ENCODE peak calls at places on chromosomes 12 and 14, in five cellular contexts. K is kidney, B is Peyer's patch, W is ovary, V is tibial nerve. G is an unnamed sample. For H3K4me1, the result is how much of the 10 kb centered on the place peaks cover.

GRCh38 chr12:57461326-57461903 is 1.8 kb downstream of the GLI1 start:
- DNase-seq in B (peak), K (peak), V (peak), W (peak), G (no peak)

GRCh38 chr14:103839569-103839968 is 7.8 kb downstream of the PPP1R13B start:
- DNase-seq in V (no peak), W (no peak), K (no peak), B (no peak), G (no peak)

GRCh38 chr14:74488788-74489397 is 4.2 kb downstream of the NPC2 start:
- DNase-seq in W (no peak), V (no peak), K (no peak), B (no peak), G (no peak)

GRCh38 chr14:90891326-90891725 is 75.1 kb upstream of the TTC7B start:
- DNase-seq in K (no peak), B (no peak), V (no peak), W (no peak), G (no peak)

GRCh38 chr12:125218952-125219351 is 153.7 kb downstream of the AACS start:
- DNase-seq in B (no peak), V (no peak), K (no peak), W (no peak), G (no peak)

GRCh38 chr14:68487805-68488590 is 304.9 kb downstream of the ZFP36L1 start:
- DNase-seq in W (no peak), K (no peak), B (no peak), V (no peak), G (no peak)

GRCh38 chr12:113242018-113242418 is 20.8 kb downstream of the TPCN1 start:
- DNase-seq in V (no peak), K (peak), W (no peak), B (peak), G (peak)

GRCh38 chr12:104827587-104827986 is 130.5 kb downstream of the SLC41A2 start:
- DNase-seq in B (no peak), W (no peak), K (no peak), V (no peak), G (no peak)

GRCh38 chr12:125512541-125513298 is 447.5 kb downstream of the AACS start:
- DNase-seq in V (no peak), K (no peak), W (no peak), B (no peak), G (no peak)

GRCh38 chr14:42224053-42224888 is 617.6 kb downstream of the LRFN5 start:
- DNase-seq in B (peak), V (peak), K (no peak), W (peak), G (peak)

GRCh38 chr14:105010106-105010505 is 10.8 kb downstream of the CDCA4 start:
- DNase-seq in K (no peak), W (no peak), B (no peak), V (no peak), G (no peak)

GRCh38 chr14:105012171-105012985 is 8.5 kb downstream of the CDCA4 start:
- DNase-seq in B (peak), W (no peak), K (no peak), V (no peak), G (no peak)

GRCh38 chr14:105010891-105011291 is 10.0 kb downstream of the CDCA4 start:
- DNase-seq in K (no peak), W (no peak), V (no peak), B (no peak), G (no peak)

GRCh38 chr14:105013150-105013787 is 7.6 kb downstream of the CDCA4 start:
- DNase-seq in V (no peak), W (no peak), B (no peak), K (no peak), G (no peak)

GRCh38 chr14:105011312-105011990 is 9.4 kb downstream of the CDCA4 start:
- DNase-seq in K (no peak), W (no peak), B (no peak), V (no peak), G (no peak)
- H3K27ac ChIP-seq in K (no peak), W (no peak), B (no peak), V (no peak), G (no peak)

GRCh38 chr12:6553051-6553868 is 2.6 kb downstream of the IFFO1 start:
- DNase-seq in W (no peak), V (peak), K (peak), B (no peak), G (no peak)
- H3K4me1 ChIP-seq in W (under half), V (half or more), K (under half), B (under half), G (under half)

GRCh38 chr14:24187538-24187915 is 1.1 kb downstream of the IPO4 start:
- DNase-seq in B (no peak), K (no peak), V (no peak), W (no peak), G (no peak)
- H3K4me3 ChIP-seq in B (peak), K (peak), V (peak), W (no peak), G (no peak)

GRCh38 chr12:64729909-64730584 is 29.2 kb downstream of the GNS start:
- DNase-seq in W (no peak), B (no peak), V (no peak), K (no peak), G (no peak)
- H3K27ac ChIP-seq in W (no peak), B (no peak), V (no peak), K (peak), G (no peak)

GRCh38 chr14:105483300-105484068 is 3.2 kb upstream of the CRIP1 start:
- DNase-seq in K (no peak), V (no peak), B (no peak), W (no peak), G (no peak)
- H3K4me1 ChIP-seq in K (under half), V (half or more), B (under half), W (under half), G (under half)

GRCh38 chr12:121062391-121063045 is 23.5 kb upstream of the OASL start:
- DNase-seq in W (no peak), V (no peak), K (no peak), B (no peak), G (no peak)

GRCh38 chr12:121057794-121058193 is 18.7 kb upstream of the OASL start:
- DNase-seq in V (no peak), W (no peak), K (no peak), B (no peak), G (no peak)

GRCh38 chr12:121060149-121061001 is 21.3 kb upstream of the OASL start:
- DNase-seq in K (no peak), B (peak), V (no peak), W (peak), G (no peak)

GRCh38 chr12:121061831-121062230 is 22.8 kb upstream of the OASL start:
- DNase-seq in V (no peak), K (no peak), W (no peak), B (no peak), G (no peak)

DNA sequence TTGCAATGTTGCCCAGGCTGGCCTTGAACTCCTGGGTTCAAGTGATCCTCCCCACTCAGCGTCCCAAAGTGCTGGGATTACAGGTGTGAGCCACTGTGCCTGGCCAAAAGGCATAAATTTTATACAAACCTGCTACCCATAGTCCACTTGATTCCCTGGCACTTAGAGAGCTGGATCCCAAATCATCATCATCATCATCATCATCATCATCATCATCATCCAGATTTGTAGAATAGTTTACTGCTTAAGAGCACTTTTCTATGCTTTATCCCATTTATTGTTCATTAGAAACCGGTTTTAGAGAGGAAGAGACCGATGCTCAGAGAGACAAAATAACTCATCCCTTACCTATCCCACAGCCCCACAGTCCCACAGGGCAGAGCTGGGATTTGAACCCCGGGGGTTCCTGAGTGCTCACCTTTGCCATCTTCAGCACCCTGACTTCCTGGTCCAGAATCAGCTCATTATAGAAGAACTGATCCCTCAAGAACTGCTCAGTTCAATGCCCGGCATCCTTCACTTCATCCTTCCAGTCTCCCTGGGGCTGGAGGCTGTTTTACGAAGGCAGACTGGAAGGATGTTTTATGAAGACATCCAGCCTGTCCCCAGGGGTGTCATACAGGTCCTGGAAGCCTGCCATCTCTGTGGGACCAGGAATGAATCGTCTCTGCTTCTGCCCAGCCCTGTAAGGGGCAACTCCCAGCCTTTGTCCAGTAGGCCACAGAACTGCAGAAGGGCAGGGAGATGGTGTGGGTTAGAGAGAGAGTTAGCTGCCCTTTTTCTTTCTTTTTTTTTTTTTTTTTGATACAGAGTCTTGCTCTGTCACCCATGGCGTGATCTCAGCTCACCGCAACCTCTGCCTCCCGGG is 20.2 kb upstream of the OASL start:
- DNase-seq in B (no peak), W (no peak), V (no peak), K (no peak), G (no peak)
- H3K4me3 ChIP-seq in B (no peak), W (no peak), V (no peak), K (no peak), G (no peak)

GRCh38 chr12:111408686-111409402 is 3.1 kb downstream of the SH2B3 start:
- DNase-seq in W (no peak), V (no peak), B (no peak), K (no peak), G (no peak)

GRCh38 chr12:111405856-111406473 is at the start of gene SH2B3:
- DNase-seq in V (no peak), B (no peak), W (no peak), K (no peak), G (no peak)

GRCh38 chr12:111406474-111407370 is 999 bp downstream of the SH2B3 start:
- DNase-seq in V (no peak), B (peak), W (peak), K (peak), G (no peak)

GRCh38 chr12:111408116-111408440 is 2.4 kb downstream of the SH2B3 start:
- DNase-seq in W (no peak), B (no peak), K (no peak), V (no peak), G (no peak)

GRCh38 chr12:111407371-111408115 is 1.8 kb downstream of the SH2B3 start:
- DNase-seq in V (no peak), B (no peak), K (peak), W (no peak), G (no peak)
- H3K27ac ChIP-seq in V (peak), B (peak), K (peak), W (no peak), G (peak)

GRCh38 chr12:106139422-106140141 is 828 bp upstream of the NUAK1 start:
- DNase-seq in V (peak), K (peak), W (peak), B (peak), G (peak)
- H3K4me1 ChIP-seq in V (half or more), K (under half), W (under half), B (under half), G (under half)

G was measured in pancreas.